ENCODE peak calls at places on chromosomes 1 and 21, in four cellular contexts. G is neural progenitor cell, V is spleen, F is aorta. N is an unnamed sample.

GRCh38 chr1:89949991-89950624 is 44.8 kb upstream of the ZNF326 start:
- DNase-seq in V (no peak), F (no peak), G (peak; percentile 10), N (no peak)

GRCh38 chr1:224256642-224257041 is 73.3 kb downstream of the NVL start:
- DNase-seq in F (no peak), V (no peak), G (peak; percentile 68), N (no peak)

GRCh38 chr1:181115367-181115684 is 26.8 kb downstream of the IER5 start:
- DNase-seq in F (no peak), G (no peak), V (no peak), N (no peak)

GRCh38 chr1:99674665-99675064 is 28.8 kb downstream of the PALMD start:
- DNase-seq in F (no peak), V (no peak), G (no peak), N (no peak)

GRCh38 chr1:16367968-16368910 is 1.2 kb downstream of the SZRD1 start:
- DNase-seq in F (peak; percentile 52), G (peak; percentile 74), V (no peak), N (no peak)

GRCh38 chr21:45454924-45455315 is 50.0 kb downstream of the COL18A1 start:
- DNase-seq in G (no peak), F (peak; percentile 78), V (no peak), N (no peak)

GRCh38 chr1:43039228-43040055 is 80.8 kb upstream of the SLC2A1 start:
- DNase-seq in V (no peak), G (no peak), F (no peak), N (no peak)

GRCh38 chr1:51253691-51254090 is 17.6 kb downstream of the RNF11 start:
- DNase-seq in F (no peak), G (no peak), V (no peak), N (no peak)

GRCh38 chr1:32919811-32920733 is 18.9 kb upstream of the TMEM54 start:
- DNase-seq in G (no peak), F (no peak), V (no peak), N (no peak)

GRCh38 chr1:181141431-181141910 is 53.0 kb downstream of the IER5 start:
- DNase-seq in G (no peak), F (peak; percentile 88), V (peak; percentile 82), N (no peak)

GRCh38 chr1:76726251-76726650 is 141.0 kb upstream of the ST6GALNAC5 start:
- DNase-seq in V (no peak), G (no peak), F (no peak), N (no peak)

GRCh38 chr1:159913451-159914192 is 11.7 kb downstream of the TAGLN2 start:
- DNase-seq in F (peak; percentile 40), V (peak; percentile 61), G (no peak), N (no peak)

GRCh38 chr1:46820076-46820475 is 21.2 kb downstream of the CYP4B1 start:
- DNase-seq in F (no peak), G (no peak), V (no peak), N (no peak)

GRCh38 chr1:94325379-94326302 is 88.3 kb upstream of the ARHGAP29 start:
- DNase-seq in V (no peak), G (no peak), F (no peak), N (no peak)

GRCh38 chr1:200296091-200296661 is 113.7 kb downstream of the ZNF281 start:
- DNase-seq in G (no peak), F (no peak), V (no peak), N (no peak)

GRCh38 chr21:46213620-46214286 is 14.8 kb downstream of the LSS start:
- DNase-seq in V (peak; percentile 50), F (peak; percentile 55), G (no peak), N (no peak)

GRCh38 chr1:206921772-206922265 is at the start of gene FCMR:
- DNase-seq in V (no peak), G (no peak), F (peak; percentile 2), N (no peak)

GRCh38 chr21:35559128-35559831 is 501.0 kb downstream of the SETD4 start:
- DNase-seq in V (no peak), G (no peak), F (no peak), N (no peak)

GRCh38 chr1:196180847-196181593 is 427.2 kb downstream of the KCNT2 start:
- DNase-seq in G (no peak), F (no peak), V (no peak), N (no peak)

GRCh38 chr1:162213281-162213909 is 143.9 kb downstream of the NOS1AP start:
- DNase-seq in F (peak; percentile 88), G (peak; percentile 76), V (no peak), N (no peak)

GRCh38 chr1:177897601-177898376 is 72.1 kb downstream of the SEC16B start:
- DNase-seq in V (no peak), F (no peak), G (no peak), N (no peak)

GRCh38 chr21:41973427-41973831 is 19.6 kb upstream of the C2CD2 start:
- DNase-seq in G (no peak), V (peak; percentile 31), F (no peak), N (no peak)

GRCh38 chr1:224185208-224185607 is 2.2 kb downstream of the DEGS1 start:
- DNase-seq in G (no peak), V (no peak), F (no peak), N (no peak)

GRCh38 chr1:57422271-57423134 is 1.4 kb downstream of the DAB1 start:
- DNase-seq in F (no peak), V (no peak), G (peak; percentile 80), N (no peak)

GRCh38 chr21:35045539-35046222 is 3.4 kb downstream of the RUNX1 start:
- DNase-seq in V (no peak), F (no peak), G (no peak), N (peak; percentile 58)

GRCh38 chr1:155932487-155932886 is 1.7 kb downstream of the KHDC4 start:
- DNase-seq in G (no peak), V (no peak), F (no peak), N (no peak)

GRCh38 chr1:155934933-155935590 is 849 bp upstream of the KHDC4 start:
- DNase-seq in F (no peak), V (no peak), G (no peak), N (no peak)

GRCh38 chr1:155933591-155934096 is 569 bp downstream of the KHDC4 start:
- DNase-seq in F (no peak), V (peak; percentile 81), G (no peak), N (no peak)

GRCh38 chr1:155932085-155932484 is 2.1 kb downstream of the KHDC4 start:
- DNase-seq in V (no peak), F (no peak), G (no peak), N (no peak)

DNA sequence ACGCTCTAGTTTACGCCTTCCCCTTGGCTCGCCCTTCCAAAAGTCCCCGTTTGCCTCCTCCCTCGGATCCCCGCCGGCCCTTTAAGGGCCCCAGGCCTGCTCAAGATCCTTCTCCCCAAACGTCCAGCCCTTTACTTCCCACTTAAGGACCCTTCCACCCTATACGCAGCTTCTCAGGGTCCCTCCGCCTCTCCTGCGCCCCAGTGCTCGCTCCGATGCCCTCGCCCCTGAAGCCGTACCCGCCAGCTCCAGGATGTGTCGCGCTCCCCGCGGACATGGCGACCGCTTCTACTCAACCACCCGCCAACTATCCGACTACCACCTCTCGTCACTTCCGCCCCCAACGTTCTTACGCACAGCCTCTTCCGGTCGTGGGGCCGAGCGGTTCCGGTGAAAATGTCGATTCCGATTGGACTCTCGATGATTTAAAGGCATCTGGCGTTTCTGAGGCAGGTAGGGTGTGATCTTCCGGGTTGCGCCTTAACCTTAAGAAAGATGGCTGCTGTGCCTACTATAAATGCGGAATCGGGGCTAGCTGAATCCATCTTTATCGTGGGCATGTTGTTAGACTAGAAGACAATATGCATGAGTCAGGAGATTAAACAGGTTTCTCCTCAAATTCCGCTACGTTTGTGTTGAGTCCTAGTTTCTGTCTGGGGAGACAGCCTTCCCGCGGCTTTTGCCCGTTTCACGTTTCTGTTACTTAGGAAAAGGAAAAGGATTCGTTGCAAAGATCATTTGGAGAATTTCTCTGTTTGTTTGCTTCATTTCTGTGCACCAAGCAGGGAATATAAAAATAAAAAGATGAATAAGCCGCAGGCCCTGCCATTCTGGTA is at the start of gene KHDC4:
- DNase-seq in G (peak; percentile 97), V (peak; percentile 97), F (peak; percentile 97), N (peak; percentile 94)
- H3K4me1 ChIP-seq in G (peaks cover 23% of the 10 kb centered on the region), V (peaks cover 50% of the 10 kb centered on the region), F (peaks cover 2% of the 10 kb centered on the region), N (peaks cover 33% of the 10 kb centered on the region)

GRCh38 chr1:174995916-174996315 is 3.8 kb upstream of the CACYBP start:
- DNase-seq in V (no peak), G (no peak), F (no peak), N (no peak)
- H3K4me1 ChIP-seq in V (peaks cover 14% of the 10 kb centered on the region), G (peaks cover 4% of the 10 kb centered on the region), F (no peaks in the 10 kb centered on the region), N (peaks cover 6% of the 10 kb centered on the region)

DNA sequence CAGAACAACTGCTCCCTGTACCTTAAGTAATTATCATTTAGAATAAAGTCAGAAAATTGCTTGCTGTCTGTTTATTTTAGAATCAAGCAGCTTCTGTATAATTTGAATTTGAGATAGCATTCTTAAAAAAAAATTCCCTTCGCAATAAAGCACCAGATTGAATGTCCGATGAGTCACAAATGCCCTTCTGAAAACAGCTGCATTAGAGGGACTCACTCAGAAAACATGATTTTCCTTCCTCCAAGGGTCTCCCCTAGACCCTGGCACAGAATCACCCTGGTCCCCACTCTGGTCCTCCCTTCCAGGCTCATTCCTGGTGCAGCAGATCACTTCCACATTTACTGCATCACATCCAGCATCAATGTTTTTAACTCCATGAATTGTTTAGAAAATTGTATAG is 471.1 kb upstream of the VAMP3 start:
- DNase-seq in V (no peak), G (no peak), F (no peak), N (no peak)
- H3K4me1 ChIP-seq in V (no peaks in the 10 kb centered on the region), G (peaks cover 24% of the 10 kb centered on the region), F (no peaks in the 10 kb centered on the region), N (no peaks in the 10 kb centered on the region)

GRCh38 chr1:235327559-235328270 is at the start of gene ARID4B:
- DNase-seq in F (peak; percentile 92), V (peak; percentile 95), G (peak; percentile 52), N (no peak)

GRCh38 chr1:235325139-235325538 is 2.8 kb downstream of the ARID4B start:
- DNase-seq in V (no peak), F (no peak), G (no peak), N (no peak)

GRCh38 chr1:235325854-235326253 is 2.1 kb downstream of the ARID4B start:
- DNase-seq in V (no peak), G (no peak), F (no peak), N (no peak)

GRCh38 chr1:235326719-235327558 is 1.0 kb downstream of the ARID4B start:
- DNase-seq in V (peak; percentile 92), F (peak; percentile 82), G (peak; percentile 60), N (peak; percentile 61)

GRCh38 chr1:235324296-235324695 is 3.7 kb downstream of the ARID4B start:
- DNase-seq in V (no peak), F (no peak), G (no peak), N (no peak)
- H3K4me1 ChIP-seq in V (peaks cover 53% of the 10 kb centered on the region), F (peaks cover 2% of the 10 kb centered on the region), G (peaks cover 19% of the 10 kb centered on the region), N (peaks cover 41% of the 10 kb centered on the region)

GRCh38 chr1:25174730-25175612 is 57.3 kb downstream of the SYF2 start:
- DNase-seq in F (no peak), V (no peak), G (no peak), N (no peak)
- H3K4me1 ChIP-seq in F (no peaks in the 10 kb centered on the region), V (no peaks in the 10 kb centered on the region), G (no peaks in the 10 kb centered on the region), N (no peaks in the 10 kb centered on the region)